ENCODE peak calls at places on chromosome 21, in seven cellular contexts. S is CD14-positive monocyte, V is left ventricle myocardium inferior, Y is AG09309, L is suprapubic skin, Q is fibroblast of pulmonary artery, Z is LNCaP clone FGC. K is an unnamed sample.

GRCh38 chr21:25790122-25790951 is 55.6 kb downstream of the GABPA start:
- DNase-seq in V (no peak), Z (peak; percentile 10), Q (peak; percentile 55), Y (peak; percentile 7), S (no peak), L (no peak), K (no peak)

GRCh38 chr21:29175408-29176147 is 45.1 kb downstream of the MAP3K7CL start:
- DNase-seq in Q (peak; percentile 92), V (no peak), L (no peak), Y (no peak), S (no peak), Z (peak; percentile 97), K (no peak)

GRCh38 chr21:28790335-28790734 is 202.3 kb downstream of the LTN1 start:
- DNase-seq in Y (no peak), Z (no peak), V (no peak), Q (no peak), L (no peak), S (no peak), K (no peak)

GRCh38 chr21:34582506-34583150 is 32.3 kb downstream of the RCAN1 start:
- DNase-seq in Z (no peak), Q (peak; percentile 62), L (no peak), S (no peak), Y (no peak), V (peak; percentile 40), K (peak; percentile 64)

GRCh38 chr21:16908087-16908486 is 604.8 kb upstream of the CXADR start:
- DNase-seq in Y (peak; percentile 52), V (no peak), Z (no peak), S (no peak), Q (peak; percentile 18), L (no peak), K (no peak)

GRCh38 chr21:29078884-29079765 is 5.7 kb upstream of the CCT8 start:
- DNase-seq in S (peak; percentile 73), Z (no peak), Y (no peak), V (no peak), L (no peak), Q (no peak), K (no peak)

GRCh38 chr21:37463083-37463780 is 96.7 kb downstream of the DYRK1A start:
- DNase-seq in Y (no peak), V (no peak), L (no peak), Q (peak; percentile 75), Z (peak; percentile 56), S (no peak), K (no peak)

GRCh38 chr21:45972716-45973474 is 8.7 kb upstream of the COL6A1 start:
- DNase-seq in V (peak; percentile 91), S (no peak), Q (peak; percentile 96), Z (no peak), L (peak; percentile 85), Y (no peak), K (no peak)

GRCh38 chr21:31623664-31624063 is 35.8 kb upstream of the SOD1 start:
- DNase-seq in Y (no peak), Q (peak; percentile 4), V (no peak), Z (no peak), L (no peak), S (no peak), K (no peak)

GRCh38 chr21:14382486-14382834 is 486 bp downstream of the HSPA13 start:
- DNase-seq in V (no peak), S (no peak), L (peak; percentile 64), Y (no peak), Q (peak; percentile 14), Z (no peak), K (no peak)

GRCh38 chr21:32965281-32965680 is 60.5 kb upstream of the OLIG2 start:
- DNase-seq in Y (no peak), V (no peak), L (no peak), S (no peak), Q (no peak), Z (no peak), K (no peak)

GRCh38 chr21:31236528-31236927 is 107.5 kb downstream of the TIAM1 start:
- DNase-seq in V (no peak), S (no peak), L (no peak), Q (no peak), Y (no peak), Z (no peak), K (no peak)

GRCh38 chr21:21740207-21740606 is 742.0 kb downstream of the NCAM2 start:
- DNase-seq in Z (peak; percentile 40), Q (no peak), V (no peak), S (no peak), L (no peak), Y (no peak), K (no peak)

GRCh38 chr21:38721055-38721454 is 84.7 kb upstream of the ETS2 start:
- DNase-seq in L (no peak), S (no peak), V (no peak), Q (no peak), Y (no peak), Z (no peak), K (no peak)
- TF ChIP-seq CTCF in L (no peak), S (no peak), V (no peak), Q (no peak), Y (no peak), Z (no peak), K (no peak)

GRCh38 chr21:44589094-44589493 is 3.2 kb downstream of the KRTAP10-6 start:
- DNase-seq in L (no peak), Y (no peak), Q (no peak), Z (no peak), S (no peak), V (no peak), K (no peak)

GRCh38 chr21:44589586-44590305 is 2.6 kb downstream of the KRTAP10-6 start:
- DNase-seq in Z (no peak), Q (no peak), Y (no peak), V (no peak), S (no peak), L (no peak), K (no peak)

GRCh38 chr21:44592446-44593365 is at the start of gene KRTAP10-6:
- DNase-seq in Y (no peak), Z (no peak), L (no peak), V (no peak), Q (no peak), S (peak; percentile 23), K (peak; percentile 80)

GRCh38 chr21:44593598-44594405 is 1.5 kb upstream of the KRTAP10-6 start:
- DNase-seq in L (no peak), V (no peak), S (no peak), Z (no peak), Q (no peak), Y (no peak), K (peak; percentile 64)

GRCh38 chr21:44590311-44590721 is 2.0 kb downstream of the KRTAP10-6 start:
- DNase-seq in Q (no peak), Z (no peak), S (no peak), Y (no peak), L (no peak), V (no peak), K (peak; percentile 81)
- TF ChIP-seq CTCF in Q (no peak), Z (no peak), S (no peak), Y (no peak), L (no peak), V (no peak), K (no peak)

GRCh38 chr21:15520811-15521643 is 208.8 kb upstream of the USP25 start:
- DNase-seq in Y (no peak), V (no peak), Q (no peak), Z (no peak), S (no peak), L (no peak), K (no peak)
- TF ChIP-seq CTCF in Y (peak; percentile 16), V (no peak), Q (peak; percentile 39), Z (no peak), S (no peak), L (no peak), K (peak; percentile 24)

GRCh38 chr21:35603471-35603870 is 456.9 kb downstream of the SETD4 start:
- DNase-seq in Y (no peak), L (no peak), S (no peak), V (no peak), Z (no peak), Q (no peak), K (no peak)
- TF ChIP-seq CTCF in Y (peak; percentile 4), L (no peak), S (no peak), V (no peak), Z (no peak), Q (peak; percentile 2), K (no peak)

DNA sequence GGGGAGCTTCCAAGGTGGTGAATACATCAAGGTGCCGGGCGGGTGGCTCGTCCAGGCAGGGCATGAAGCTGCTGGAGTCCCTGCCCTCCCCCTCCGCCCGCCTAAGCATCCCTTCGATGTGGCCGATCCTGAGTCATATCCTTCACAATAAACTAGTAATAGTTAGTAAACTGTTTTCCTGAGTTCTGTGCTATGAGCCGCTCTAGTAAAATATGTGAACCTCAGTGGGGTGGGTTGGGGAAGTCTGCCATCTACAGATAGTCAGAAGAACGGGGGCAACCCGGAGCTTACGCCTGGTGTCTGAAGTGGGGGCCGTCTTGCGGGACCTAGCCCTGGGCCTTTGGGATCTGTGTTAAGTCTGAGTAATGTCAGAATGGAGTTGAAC is 21.6 kb downstream of the C2CD2 start:
- DNase-seq in S (no peak), V (no peak), Q (peak; percentile 82), L (no peak), Y (peak; percentile 71), Z (no peak), K (no peak)
- TF ChIP-seq CTCF in S (peak; percentile 27), V (no peak), Q (peak; percentile 43), L (no peak), Y (peak; percentile 57), Z (no peak), K (no peak)

GRCh38 chr21:23725576-23725975 is 1881.7 kb downstream of the MRPL39 start:
- DNase-seq in Y (no peak), S (no peak), Z (no peak), V (no peak), L (no peak), Q (no peak), K (no peak)
- TF ChIP-seq CTCF in Y (no peak), S (no peak), Z (no peak), V (no peak), L (no peak), Q (no peak), K (no peak)